ENCODE peak calls at places on chromosomes 12 and 14, in ten cellular contexts. Y is PC-3, M is fibroblast of lung, T is IMR-90, U is H9, E is GM12878, D is HCT116, I is neural progenitor cell, G is astrocyte, B is HepG2. F is an unnamed sample.
A peak's percentile ranks its signal among the peaks of the same experiment; 100 is the strongest.

GRCh38 chr14:22821193-22822016 is 6.2 kb upstream of the SLC7A7 start:
- DNase-seq in G (no peak), Y (no peak), M (no peak), D (no peak), B (peak; percentile 84), T (no peak), E (no peak), U (no peak), I (no peak), F (no peak)

GRCh38 chr14:34646570-34647255 is 16.8 kb upstream of the SNX6 start:
- DNase-seq in D (no peak), M (no peak), B (no peak), T (no peak), Y (no peak), U (no peak), G (no peak), I (no peak), E (no peak), F (no peak)

GRCh38 chr12:55729592-55730446 is 1.0 kb upstream of the CD63 start:
- DNase-seq in U (peak; percentile 94), G (peak; percentile 90), M (peak; percentile 57), D (peak; percentile 68), Y (peak; percentile 93), E (no peak), I (peak; percentile 92), T (peak; percentile 94), B (peak; percentile 73), F (peak; percentile 87)

GRCh38 chr14:22598896-22599244 is 770 bp downstream of the ABHD4 start:
- DNase-seq in T (peak; percentile 71), B (peak; percentile 82), E (no peak), Y (peak; percentile 74), U (no peak), I (peak; percentile 22), M (peak; percentile 71), D (peak; percentile 16), G (peak; percentile 66), F (peak; percentile 54)

GRCh38 chr14:73239463-73240241 is 2.3 kb downstream of the PAPLN start:
- DNase-seq in B (no peak), D (no peak), M (peak; percentile 72), E (no peak), G (peak; percentile 52), T (peak; percentile 49), I (peak; percentile 67), Y (peak; percentile 47), U (peak; percentile 61), F (no peak)

GRCh38 chr12:109881752-109882151 is 1.4 kb upstream of the GLTP start:
- DNase-seq in M (no peak), D (no peak), G (no peak), T (no peak), U (no peak), E (no peak), I (no peak), Y (peak; percentile 58), B (no peak), F (no peak)

GRCh38 chr12:59689776-59690175 is 93.9 kb downstream of the SLC16A7 start:
- DNase-seq in M (no peak), U (no peak), I (no peak), T (peak; percentile 29), B (no peak), G (peak; percentile 37), E (no peak), D (no peak), Y (peak; percentile 5), F (no peak)

GRCh38 chr14:49940805-49941421 is 48.0 kb downstream of the ARF6 start:
- DNase-seq in I (no peak), T (peak; percentile 64), G (peak; percentile 51), Y (peak; percentile 36), E (no peak), U (no peak), D (no peak), B (no peak), M (no peak), F (no peak)

GRCh38 chr12:20695232-20695631 is at the start of gene SLCO1C1:
- DNase-seq in T (no peak), B (no peak), G (no peak), U (peak; percentile 37), I (peak; percentile 49), E (no peak), Y (no peak), D (no peak), M (no peak), F (no peak)

GRCh38 chr14:87153901-87154300 is 839.1 kb downstream of the GALC start:
- DNase-seq in U (no peak), G (peak; percentile 20), I (no peak), D (no peak), Y (no peak), E (no peak), T (peak; percentile 12), B (no peak), M (no peak), F (peak; percentile 90)

GRCh38 chr12:15778126-15778525 is 11.1 kb downstream of the EPS8 start:
- DNase-seq in D (no peak), I (no peak), U (no peak), G (peak; percentile 84), Y (no peak), E (no peak), B (no peak), T (no peak), M (no peak), F (no peak)

GRCh38 chr12:15787801-15788200 is 1.4 kb downstream of the EPS8 start:
- DNase-seq in T (no peak), B (no peak), Y (no peak), E (no peak), G (no peak), U (no peak), D (no peak), M (no peak), I (no peak), F (no peak)

GRCh38 chr12:15779925-15780324 is 9.3 kb downstream of the EPS8 start:
- DNase-seq in E (no peak), I (no peak), T (no peak), Y (no peak), D (no peak), B (no peak), U (no peak), M (no peak), G (no peak), F (no peak)

GRCh38 chr12:15782667-15783066 is 6.5 kb downstream of the EPS8 start:
- DNase-seq in E (no peak), B (no peak), D (no peak), G (peak; percentile 65), T (no peak), M (no peak), Y (no peak), I (no peak), U (no peak), F (no peak)

GRCh38 chr12:15783288-15783687 is 5.9 kb downstream of the EPS8 start:
- DNase-seq in Y (no peak), E (no peak), I (no peak), D (no peak), B (no peak), U (no peak), G (no peak), M (peak; percentile 34), T (no peak), F (no peak)
- H3K4me1 ChIP-seq in Y (peaks cover 45% of the 10 kb centered on the region), E (no peaks in the 10 kb centered on the region), I (peaks cover 10% of the 10 kb centered on the region), D (peaks cover 21% of the 10 kb centered on the region), B (peaks cover 90% of the 10 kb centered on the region), U (no peaks in the 10 kb centered on the region), G (peaks cover 44% of the 10 kb centered on the region), M (peaks cover 18% of the 10 kb centered on the region), T (peaks cover 13% of the 10 kb centered on the region), F (peaks cover 1% of the 10 kb centered on the region)

DNA sequence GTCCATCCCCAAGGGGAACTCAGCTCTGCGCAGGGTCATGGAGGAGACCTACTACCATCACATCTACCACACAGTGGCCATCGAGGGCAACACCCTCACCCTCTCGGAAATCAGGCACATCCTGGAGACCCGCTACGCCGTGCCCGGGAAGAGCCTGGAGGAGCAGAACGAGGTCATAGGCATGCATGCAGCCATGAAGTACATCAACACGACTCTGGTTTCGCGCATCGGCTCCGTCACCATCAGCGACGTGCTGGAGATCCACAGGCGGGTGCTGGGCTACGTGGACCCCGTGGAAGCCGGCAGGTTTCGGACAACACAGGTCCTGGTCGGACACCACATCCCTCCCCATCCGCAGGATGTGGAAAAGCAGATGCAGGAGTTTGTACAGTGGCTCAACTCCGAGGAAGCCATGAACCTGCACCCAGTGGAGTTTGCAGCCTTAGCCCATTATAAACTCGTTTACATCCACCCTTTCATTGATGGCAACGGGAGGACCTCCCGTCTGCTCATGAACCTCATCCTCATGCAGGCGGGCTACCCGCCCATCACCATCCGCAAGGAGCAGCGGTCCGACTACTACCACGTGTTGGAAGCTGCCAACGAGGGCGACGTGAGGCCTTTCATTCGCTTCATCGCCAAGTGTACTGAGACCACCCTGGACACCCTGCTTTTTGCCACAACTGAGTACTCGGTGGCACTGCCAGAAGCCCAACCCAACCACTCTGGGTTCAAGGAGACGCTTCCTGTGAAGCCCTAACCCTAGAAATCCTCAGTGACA is 3.8 kb downstream of the FICD start:
- DNase-seq in U (no peak), M (no peak), I (no peak), B (no peak), G (no peak), Y (no peak), T (no peak), E (no peak), D (no peak), F (no peak)
- H4K20me1 ChIP-seq in U (peaks cover 2% of the 10 kb centered on the region), M (no peaks in the 10 kb centered on the region), I (peaks cover 20% of the 10 kb centered on the region), B (no peaks in the 10 kb centered on the region), G (peaks cover 51% of the 10 kb centered on the region), Y (peaks cover 8% of the 10 kb centered on the region), T (no peaks in the 10 kb centered on the region), E (peaks cover 3% of the 10 kb centered on the region), D (no peaks in the 10 kb centered on the region), F (peaks cover 12% of the 10 kb centered on the region)

GRCh38 chr14:74571441-74571841 is 40.6 kb downstream of the LTBP2 start:
- DNase-seq in U (no peak), B (no peak), I (no peak), Y (peak; percentile 43), E (no peak), G (peak; percentile 64), M (peak; percentile 64), T (peak; percentile 70), D (no peak), F (no peak)
- H3K9ac ChIP-seq in U (no peak overlapping the region), B (no peak overlapping the region), I (no peak overlapping the region), Y (peak overlapping the region; percentile 80), E (no peak overlapping the region), G (peak overlapping the region; percentile 76), M (peak overlapping the region; percentile 58), T (peak overlapping the region; percentile 52), D (peak overlapping the region; percentile 54), F (no peak overlapping the region)

GRCh38 chr12:89161553-89161952 is 190.7 kb downstream of the DUSP6 start:
- DNase-seq in M (no peak), I (no peak), Y (no peak), U (no peak), D (no peak), T (no peak), G (no peak), B (no peak), E (no peak), F (no peak)

GRCh38 chr12:89163918-89164317 is 188.4 kb downstream of the DUSP6 start:
- DNase-seq in M (no peak), Y (peak; percentile 71), T (no peak), D (no peak), E (no peak), B (no peak), I (no peak), G (no peak), U (no peak), F (no peak)

GRCh38 chr12:89167986-89168385 is 184.3 kb downstream of the DUSP6 start:
- DNase-seq in I (no peak), U (no peak), E (no peak), Y (no peak), T (no peak), D (no peak), G (no peak), B (no peak), M (no peak), F (no peak)

GRCh38 chr12:89162704-89163261 is 189.5 kb downstream of the DUSP6 start:
- DNase-seq in Y (peak; percentile 96), U (no peak), I (no peak), M (peak; percentile 99), D (peak; percentile 15), E (peak; percentile 23), G (peak; percentile 98), T (peak; percentile 99), B (no peak), F (no peak)

GRCh38 chr12:89166525-89166934 is 185.8 kb downstream of the DUSP6 start:
- DNase-seq in D (no peak), T (peak; percentile 60), E (peak; percentile 43), B (no peak), G (peak; percentile 67), M (peak; percentile 57), I (no peak), Y (peak; percentile 53), U (no peak), F (peak; percentile 89)
- H3K4me1 ChIP-seq in D (peaks cover 4% of the 10 kb centered on the region), T (peaks cover 4% of the 10 kb centered on the region), E (peaks cover 3% of the 10 kb centered on the region), B (peaks cover 10% of the 10 kb centered on the region), G (peaks cover 22% of the 10 kb centered on the region), M (peaks cover 5% of the 10 kb centered on the region), I (no peaks in the 10 kb centered on the region), Y (peaks cover 39% of the 10 kb centered on the region), U (peaks cover 2% of the 10 kb centered on the region), F (peaks cover 26% of the 10 kb centered on the region)